ENCODE peak calls at places on chromosomes 13 and 19, in seven cellular contexts. One of them, this sample, is unnamed.

GRCh38 chr19:36807029-36807428 is 31.2 kb downstream of the ZNF790 start:
- DNase-seq in astrocyte of the spinal cord: no peak
- DNase-seq in tibial nerve: no peak
- DNase-seq in cardiac fibroblast: no peak
- DNase-seq in AG10803: no peak
- DNase-seq in GM20000: no peak
- DNase-seq in AG04449: no peak
- DNase-seq in this sample: no peak

GRCh38 chr19:6249296-6249695 is 30.5 kb downstream of the MLLT1 start:
- DNase-seq in AG10803: no peak
- DNase-seq in cardiac fibroblast: no peak
- DNase-seq in AG04449: no peak
- DNase-seq in astrocyte of the spinal cord: peak
- DNase-seq in tibial nerve: no peak
- DNase-seq in GM20000: no peak
- DNase-seq in this sample: no peak

GRCh38 chr13:96223231-96223630 is 133.3 kb downstream of the HS6ST3 start:
- DNase-seq in GM20000: no peak
- DNase-seq in AG10803: no peak
- DNase-seq in AG04449: no peak
- DNase-seq in astrocyte of the spinal cord: no peak
- DNase-seq in tibial nerve: no peak
- DNase-seq in cardiac fibroblast: no peak
- DNase-seq in this sample: no peak

GRCh38 chr13:114065926-114066774 is 66.3 kb downstream of the RASA3 start:
- DNase-seq in astrocyte of the spinal cord: no peak
- DNase-seq in cardiac fibroblast: no peak
- DNase-seq in GM20000: no peak
- DNase-seq in AG04449: no peak
- DNase-seq in tibial nerve: no peak
- DNase-seq in AG10803: no peak
- DNase-seq in this sample: no peak

GRCh38 chr13:43132228-43132627 is 108.8 kb downstream of the DNAJC15 start:
- DNase-seq in tibial nerve: no peak
- DNase-seq in GM20000: peak
- DNase-seq in astrocyte of the spinal cord: peak
- DNase-seq in cardiac fibroblast: peak
- DNase-seq in AG04449: no peak
- DNase-seq in AG10803: no peak
- DNase-seq in this sample: peak

GRCh38 chr13:47865883-47866282 is 135.2 kb downstream of the SUCLA2 start:
- DNase-seq in AG04449: no peak
- DNase-seq in tibial nerve: no peak
- DNase-seq in astrocyte of the spinal cord: no peak
- DNase-seq in GM20000: no peak
- DNase-seq in AG10803: no peak
- DNase-seq in cardiac fibroblast: no peak
- DNase-seq in this sample: no peak

GRCh38 chr19:16207490-16208025 is 9.8 kb downstream of the AP1M1 start:
- DNase-seq in astrocyte of the spinal cord: no peak
- DNase-seq in GM20000: no peak
- DNase-seq in tibial nerve: no peak
- DNase-seq in AG10803: no peak
- DNase-seq in cardiac fibroblast: no peak
- DNase-seq in AG04449: no peak
- DNase-seq in this sample: no peak

GRCh38 chr13:99647593-99647980 is 146.3 kb downstream of the TM9SF2 start:
- DNase-seq in astrocyte of the spinal cord: no peak
- DNase-seq in AG04449: no peak
- DNase-seq in AG10803: no peak
- DNase-seq in tibial nerve: no peak
- DNase-seq in GM20000: no peak
- DNase-seq in cardiac fibroblast: no peak
- DNase-seq in this sample: no peak

GRCh38 chr19:4816388-4817165 is 14.9 kb downstream of the TICAM1 start:
- DNase-seq in AG04449: no peak
- DNase-seq in astrocyte of the spinal cord: no peak
- DNase-seq in tibial nerve: no peak
- DNase-seq in cardiac fibroblast: no peak
- DNase-seq in AG10803: no peak
- DNase-seq in GM20000: no peak
- DNase-seq in this sample: no peak

GRCh38 chr13:98216135-98216565 is 39.1 kb upstream of the RNF113B start:
- DNase-seq in AG10803: peak
- DNase-seq in cardiac fibroblast: peak
- DNase-seq in GM20000: no peak
- DNase-seq in astrocyte of the spinal cord: peak
- DNase-seq in AG04449: no peak
- DNase-seq in tibial nerve: no peak
- DNase-seq in this sample: peak

GRCh38 chr19:12946092-12946845 is 607 bp downstream of the RAD23A start:
- DNase-seq in cardiac fibroblast: peak
- DNase-seq in astrocyte of the spinal cord: peak
- DNase-seq in tibial nerve: no peak
- DNase-seq in GM20000: peak
- DNase-seq in AG04449: no peak
- DNase-seq in AG10803: peak
- DNase-seq in this sample: peak

GRCh38 chr13:97849305-97849704 is 104.2 kb upstream of the IPO5 start:
- DNase-seq in AG04449: no peak
- DNase-seq in tibial nerve: no peak
- DNase-seq in AG10803: peak
- DNase-seq in GM20000: no peak
- DNase-seq in cardiac fibroblast: peak
- DNase-seq in astrocyte of the spinal cord: peak
- DNase-seq in this sample: no peak

GRCh38 chr19:15476334-15476733 is 3.0 kb downstream of the PGLYRP2 start:
- DNase-seq in GM20000: no peak
- DNase-seq in astrocyte of the spinal cord: no peak
- DNase-seq in AG04449: no peak
- DNase-seq in AG10803: no peak
- DNase-seq in cardiac fibroblast: no peak
- DNase-seq in tibial nerve: no peak
- DNase-seq in this sample: no peak

GRCh38 chr13:98405690-98406344 is 171.1 kb downstream of the STK24 start:
- DNase-seq in AG04449: no peak
- DNase-seq in cardiac fibroblast: no peak
- DNase-seq in AG10803: no peak
- DNase-seq in GM20000: no peak
- DNase-seq in tibial nerve: no peak
- DNase-seq in astrocyte of the spinal cord: no peak
- DNase-seq in this sample: no peak

GRCh38 chr19:12333162-12334159 is at the start of gene ZNF563:
- DNase-seq in tibial nerve: peak
- DNase-seq in GM20000: peak
- DNase-seq in astrocyte of the spinal cord: peak
- DNase-seq in cardiac fibroblast: peak
- DNase-seq in AG10803: peak
- DNase-seq in AG04449: peak
- DNase-seq in this sample: peak

GRCh38 chr13:93217701-93218100 is 8.9 kb upstream of the GPC6 start:
- DNase-seq in GM20000: no peak
- DNase-seq in cardiac fibroblast: peak
- DNase-seq in tibial nerve: no peak
- DNase-seq in AG10803: peak
- DNase-seq in AG04449: no peak
- DNase-seq in astrocyte of the spinal cord: peak
- DNase-seq in this sample: no peak

GRCh38 chr13:46831588-46832194 is 34.7 kb upstream of the ESD start:
- DNase-seq in tibial nerve: no peak
- DNase-seq in GM20000: peak
- DNase-seq in AG04449: no peak
- DNase-seq in astrocyte of the spinal cord: peak
- DNase-seq in AG10803: peak
- DNase-seq in cardiac fibroblast: peak
- DNase-seq in this sample: peak

GRCh38 chr19:58212336-58213074 is 16.2 kb upstream of the ZNF544 start:
- DNase-seq in tibial nerve: no peak
- DNase-seq in GM20000: no peak
- DNase-seq in cardiac fibroblast: no peak
- DNase-seq in astrocyte of the spinal cord: no peak
- DNase-seq in AG10803: no peak
- DNase-seq in AG04449: no peak
- DNase-seq in this sample: no peak

GRCh38 chr19:46133101-46133627 is 8.7 kb upstream of the IGFL3 start:
- DNase-seq in tibial nerve: no peak
- DNase-seq in GM20000: no peak
- DNase-seq in cardiac fibroblast: peak
- DNase-seq in AG04449: peak
- DNase-seq in astrocyte of the spinal cord: peak
- DNase-seq in AG10803: peak
- DNase-seq in this sample: peak

GRCh38 chr19:1768248-1768647 is 14.9 kb downstream of the ONECUT3 start:
- DNase-seq in cardiac fibroblast: no peak
- DNase-seq in GM20000: no peak
- DNase-seq in AG04449: no peak
- DNase-seq in astrocyte of the spinal cord: no peak
- DNase-seq in tibial nerve: no peak
- DNase-seq in AG10803: no peak
- DNase-seq in this sample: no peak
- TF ChIP-seq CTCF in cardiac fibroblast: peak
- TF ChIP-seq CTCF in GM20000: no peak
- TF ChIP-seq CTCF in AG04449: peak
- TF ChIP-seq CTCF in astrocyte of the spinal cord: peak
- TF ChIP-seq CTCF in tibial nerve: no peak
- TF ChIP-seq CTCF in AG10803: peak
- TF ChIP-seq CTCF in this sample: no peak

GRCh38 chr19:41701401-41702075 is 6.9 kb upstream of the CEACAM5 start:
- DNase-seq in tibial nerve: no peak
- DNase-seq in cardiac fibroblast: no peak
- DNase-seq in astrocyte of the spinal cord: no peak
- DNase-seq in GM20000: no peak
- DNase-seq in AG10803: no peak
- DNase-seq in AG04449: no peak
- DNase-seq in this sample: no peak
- TF ChIP-seq CTCF in tibial nerve: no peak
- TF ChIP-seq CTCF in cardiac fibroblast: no peak
- TF ChIP-seq CTCF in astrocyte of the spinal cord: no peak
- TF ChIP-seq CTCF in GM20000: peak
- TF ChIP-seq CTCF in AG10803: no peak
- TF ChIP-seq CTCF in AG04449: no peak
- TF ChIP-seq CTCF in this sample: no peak

DNA sequence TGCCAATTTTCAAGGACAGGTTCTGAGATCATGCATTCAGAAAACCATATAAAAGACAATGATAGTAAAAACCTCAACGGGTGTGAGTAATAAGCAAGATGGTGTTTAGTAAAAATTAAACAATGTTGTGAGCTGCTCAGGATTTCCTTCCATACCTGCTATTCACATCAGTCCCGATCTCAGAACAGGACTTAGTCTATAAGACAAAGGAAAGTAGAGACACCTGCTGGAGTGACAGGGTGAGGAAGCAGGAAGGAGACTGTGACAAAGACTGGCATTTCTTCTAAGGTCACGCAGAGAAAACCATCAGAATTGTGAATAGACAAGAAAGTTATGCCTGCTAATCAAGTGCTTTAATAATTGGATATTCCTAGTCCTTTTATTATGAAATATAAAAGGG is 648.0 kb downstream of the DACH1 start:
- DNase-seq in AG04449: no peak
- DNase-seq in astrocyte of the spinal cord: no peak
- DNase-seq in tibial nerve: no peak
- DNase-seq in AG10803: no peak
- DNase-seq in cardiac fibroblast: no peak
- DNase-seq in GM20000: no peak
- DNase-seq in this sample: no peak
- TF ChIP-seq CTCF in AG04449: no peak
- TF ChIP-seq CTCF in astrocyte of the spinal cord: peak
- TF ChIP-seq CTCF in tibial nerve: no peak
- TF ChIP-seq CTCF in AG10803: no peak
- TF ChIP-seq CTCF in cardiac fibroblast: no peak
- TF ChIP-seq CTCF in GM20000: no peak
- TF ChIP-seq CTCF in this sample: no peak

DNA sequence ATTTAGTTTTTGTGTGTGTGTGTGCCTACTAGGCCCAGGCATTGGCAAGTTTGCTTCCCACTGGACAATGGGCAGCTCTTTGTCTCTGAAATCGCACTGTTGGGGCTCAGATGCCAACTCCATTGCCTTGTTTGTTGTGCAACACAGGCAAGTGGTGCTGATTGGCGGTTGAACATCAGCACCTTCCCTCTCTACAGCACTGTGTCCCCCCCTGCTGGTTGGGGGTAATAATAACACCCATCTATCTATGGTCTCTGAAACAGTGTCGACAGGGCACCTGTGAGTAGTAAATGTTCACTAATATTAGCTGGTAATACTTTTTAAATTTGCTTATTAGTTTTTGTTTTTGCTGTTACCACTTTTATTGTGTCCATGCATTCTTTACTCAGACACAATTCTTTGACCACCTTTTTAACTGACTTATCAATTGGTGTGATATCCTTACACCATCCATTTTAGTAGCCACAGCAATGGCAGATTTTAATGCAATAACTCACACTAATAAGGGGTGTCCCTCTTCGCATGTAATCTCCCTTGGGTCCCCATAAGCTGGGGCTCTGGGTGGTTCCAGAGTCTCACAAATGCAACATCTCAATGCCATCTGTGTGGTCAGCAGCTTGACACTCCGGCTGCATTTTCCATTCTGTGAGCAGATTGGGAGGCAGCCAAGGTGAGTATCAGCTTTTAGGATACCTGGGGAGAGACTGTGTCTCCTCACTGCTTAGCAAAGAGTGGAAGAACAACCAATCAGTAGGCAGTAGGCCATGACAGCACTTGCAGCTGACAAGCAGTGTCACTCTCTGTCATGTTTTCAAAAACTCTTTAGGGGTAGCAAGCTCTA is 47.7 kb upstream of the UQCRFS1 start:
- DNase-seq in GM20000: peak
- DNase-seq in cardiac fibroblast: peak
- DNase-seq in astrocyte of the spinal cord: no peak
- DNase-seq in tibial nerve: no peak
- DNase-seq in AG10803: peak
- DNase-seq in AG04449: no peak
- DNase-seq in this sample: no peak
- TF ChIP-seq CTCF in GM20000: peak
- TF ChIP-seq CTCF in cardiac fibroblast: peak
- TF ChIP-seq CTCF in astrocyte of the spinal cord: peak
- TF ChIP-seq CTCF in tibial nerve: no peak
- TF ChIP-seq CTCF in AG10803: peak
- TF ChIP-seq CTCF in AG04449: peak
- TF ChIP-seq CTCF in this sample: no peak

GRCh38 chr13:52851153-52851962 is 2.9 kb upstream of the PCDH8 start:
- DNase-seq in AG10803: peak
- DNase-seq in AG04449: no peak
- DNase-seq in astrocyte of the spinal cord: peak
- DNase-seq in GM20000: peak
- DNase-seq in cardiac fibroblast: peak
- DNase-seq in tibial nerve: no peak
- DNase-seq in this sample: peak
- TF ChIP-seq CTCF in AG10803: no peak
- TF ChIP-seq CTCF in AG04449: no peak
- TF ChIP-seq CTCF in astrocyte of the spinal cord: no peak
- TF ChIP-seq CTCF in GM20000: no peak
- TF ChIP-seq CTCF in cardiac fibroblast: no peak
- TF ChIP-seq CTCF in tibial nerve: no peak
- TF ChIP-seq CTCF in this sample: no peak

DNA sequence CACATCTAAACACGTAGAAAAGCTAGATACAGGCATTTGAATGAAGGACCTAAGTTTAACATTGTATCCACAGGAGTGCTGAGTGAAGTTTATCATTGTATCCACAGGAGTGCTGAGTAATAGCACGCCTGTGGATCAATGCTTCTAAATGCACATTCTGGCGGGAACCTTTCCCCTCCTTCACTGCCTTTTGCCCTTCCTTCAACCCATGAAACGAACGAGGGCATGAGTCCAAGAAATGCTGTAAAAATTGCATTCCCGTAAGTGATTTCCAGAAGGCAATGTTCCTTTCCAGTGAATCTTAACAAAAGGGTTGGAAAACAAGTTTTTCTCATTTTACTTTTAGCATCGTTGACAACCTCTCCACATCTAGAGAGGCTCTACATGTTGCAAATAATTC is 88.1 kb downstream of the ZDHHC20 start:
- DNase-seq in AG10803: peak
- DNase-seq in GM20000: no peak
- DNase-seq in tibial nerve: no peak
- DNase-seq in astrocyte of the spinal cord: peak
- DNase-seq in AG04449: no peak
- DNase-seq in cardiac fibroblast: peak
- DNase-seq in this sample: peak
- TF ChIP-seq CTCF in AG10803: no peak
- TF ChIP-seq CTCF in GM20000: no peak
- TF ChIP-seq CTCF in tibial nerve: no peak
- TF ChIP-seq CTCF in astrocyte of the spinal cord: no peak
- TF ChIP-seq CTCF in AG04449: no peak
- TF ChIP-seq CTCF in cardiac fibroblast: no peak
- TF ChIP-seq CTCF in this sample: no peak

This sample was measured in thyroid gland.